ENCODE peak calls at places on chromosomes 12 and 14, in nine cellular contexts. One of them, this sample, is unnamed.

GRCh38 chr14:100604709-100605108 is 17.5 kb upstream of the BEGAIN start:
- DNase-seq in T-helper 9 cell: no peak
- DNase-seq in B cell: no peak
- DNase-seq in AG09319: no peak
- DNase-seq in AG20443: no peak
- DNase-seq in M059J: no peak
- DNase-seq in cardiac fibroblast: no peak
- DNase-seq in stimulated activated CD4-positive, alpha-beta T cell treated with anti-CD3 and anti-CD28 coated beads, Interleukin-12 subunit alpha, Interleukin-12 subunit beta, amount 100 ng/mL, for 4 hours: no peak
- DNase-seq in ELR: no peak
- DNase-seq in this sample: no peak

GRCh38 chr12:31594681-31595080 is 3.7 kb upstream of the DENND5B start:
- DNase-seq in cardiac fibroblast: peak; percentile 12
- DNase-seq in ELR: no peak
- DNase-seq in stimulated activated CD4-positive, alpha-beta T cell treated with anti-CD3 and anti-CD28 coated beads, Interleukin-12 subunit alpha, Interleukin-12 subunit beta, amount 100 ng/mL, for 4 hours: no peak
- DNase-seq in AG09319: no peak
- DNase-seq in B cell: no peak
- DNase-seq in M059J: peak; percentile 47
- DNase-seq in T-helper 9 cell: no peak
- DNase-seq in AG20443: peak; percentile 69
- DNase-seq in this sample: peak; percentile 94

GRCh38 chr12:110721570-110721969 is 21.1 kb downstream of the PPP1CC start:
- DNase-seq in stimulated activated CD4-positive, alpha-beta T cell treated with anti-CD3 and anti-CD28 coated beads, Interleukin-12 subunit alpha, Interleukin-12 subunit beta, amount 100 ng/mL, for 4 hours: no peak
- DNase-seq in B cell: no peak
- DNase-seq in cardiac fibroblast: no peak
- DNase-seq in M059J: no peak
- DNase-seq in AG09319: no peak
- DNase-seq in ELR: no peak
- DNase-seq in AG20443: no peak
- DNase-seq in T-helper 9 cell: no peak
- DNase-seq in this sample: no peak

GRCh38 chr12:19166956-19167355 is 37.4 kb downstream of the PLEKHA5 start:
- DNase-seq in AG09319: no peak
- DNase-seq in cardiac fibroblast: no peak
- DNase-seq in T-helper 9 cell: no peak
- DNase-seq in ELR: no peak
- DNase-seq in stimulated activated CD4-positive, alpha-beta T cell treated with anti-CD3 and anti-CD28 coated beads, Interleukin-12 subunit alpha, Interleukin-12 subunit beta, amount 100 ng/mL, for 4 hours: no peak
- DNase-seq in AG20443: no peak
- DNase-seq in B cell: no peak
- DNase-seq in M059J: no peak
- DNase-seq in this sample: no peak

GRCh38 chr14:85441909-85442643 is 87.9 kb upstream of the FLRT2 start:
- DNase-seq in T-helper 9 cell: no peak
- DNase-seq in B cell: no peak
- DNase-seq in ELR: no peak
- DNase-seq in AG09319: no peak
- DNase-seq in AG20443: no peak
- DNase-seq in M059J: no peak
- DNase-seq in cardiac fibroblast: no peak
- DNase-seq in stimulated activated CD4-positive, alpha-beta T cell treated with anti-CD3 and anti-CD28 coated beads, Interleukin-12 subunit alpha, Interleukin-12 subunit beta, amount 100 ng/mL, for 4 hours: no peak
- DNase-seq in this sample: no peak

GRCh38 chr12:45148017-45148416 is 67.9 kb upstream of the ANO6 start:
- DNase-seq in stimulated activated CD4-positive, alpha-beta T cell treated with anti-CD3 and anti-CD28 coated beads, Interleukin-12 subunit alpha, Interleukin-12 subunit beta, amount 100 ng/mL, for 4 hours: no peak
- DNase-seq in ELR: no peak
- DNase-seq in B cell: no peak
- DNase-seq in AG20443: no peak
- DNase-seq in T-helper 9 cell: no peak
- DNase-seq in M059J: no peak
- DNase-seq in AG09319: no peak
- DNase-seq in cardiac fibroblast: no peak
- DNase-seq in this sample: peak; percentile 56

GRCh38 chr12:83763425-83763824 is 1076.7 kb downstream of the TMTC2 start:
- DNase-seq in B cell: no peak
- DNase-seq in AG20443: no peak
- DNase-seq in M059J: no peak
- DNase-seq in ELR: no peak
- DNase-seq in stimulated activated CD4-positive, alpha-beta T cell treated with anti-CD3 and anti-CD28 coated beads, Interleukin-12 subunit alpha, Interleukin-12 subunit beta, amount 100 ng/mL, for 4 hours: no peak
- DNase-seq in cardiac fibroblast: peak; percentile 36
- DNase-seq in T-helper 9 cell: no peak
- DNase-seq in AG09319: no peak
- DNase-seq in this sample: no peak

GRCh38 chr12:131112016-131112415 is 158.3 kb downstream of the ADGRD1 start:
- DNase-seq in AG20443: peak; percentile 71
- DNase-seq in T-helper 9 cell: no peak
- DNase-seq in cardiac fibroblast: no peak
- DNase-seq in M059J: peak; percentile 6
- DNase-seq in B cell: no peak
- DNase-seq in ELR: no peak
- DNase-seq in stimulated activated CD4-positive, alpha-beta T cell treated with anti-CD3 and anti-CD28 coated beads, Interleukin-12 subunit alpha, Interleukin-12 subunit beta, amount 100 ng/mL, for 4 hours: no peak
- DNase-seq in AG09319: no peak
- DNase-seq in this sample: no peak

GRCh38 chr14:23114669-23115491 is 4.2 kb downstream of the CEBPE start:
- DNase-seq in B cell: no peak
- DNase-seq in cardiac fibroblast: peak; percentile 94
- DNase-seq in T-helper 9 cell: no peak
- DNase-seq in stimulated activated CD4-positive, alpha-beta T cell treated with anti-CD3 and anti-CD28 coated beads, Interleukin-12 subunit alpha, Interleukin-12 subunit beta, amount 100 ng/mL, for 4 hours: no peak
- DNase-seq in AG09319: peak; percentile 85
- DNase-seq in ELR: peak; percentile 99
- DNase-seq in AG20443: peak; percentile 96
- DNase-seq in M059J: peak; percentile 98
- DNase-seq in this sample: peak; percentile 94

GRCh38 chr12:128612150-128612850 is 211.5 kb downstream of the SLC15A4 start:
- DNase-seq in AG09319: no peak
- DNase-seq in stimulated activated CD4-positive, alpha-beta T cell treated with anti-CD3 and anti-CD28 coated beads, Interleukin-12 subunit alpha, Interleukin-12 subunit beta, amount 100 ng/mL, for 4 hours: no peak
- DNase-seq in ELR: no peak
- DNase-seq in T-helper 9 cell: no peak
- DNase-seq in AG20443: no peak
- DNase-seq in cardiac fibroblast: no peak
- DNase-seq in M059J: no peak
- DNase-seq in B cell: no peak
- DNase-seq in this sample: no peak

GRCh38 chr12:49357099-49357678 is 10.1 kb upstream of the SPATS2 start:
- DNase-seq in AG20443: peak; percentile 65
- DNase-seq in M059J: peak; percentile 58
- DNase-seq in AG09319: no peak
- DNase-seq in B cell: peak; percentile 47
- DNase-seq in T-helper 9 cell: no peak
- DNase-seq in ELR: peak; percentile 84
- DNase-seq in cardiac fibroblast: peak; percentile 78
- DNase-seq in stimulated activated CD4-positive, alpha-beta T cell treated with anti-CD3 and anti-CD28 coated beads, Interleukin-12 subunit alpha, Interleukin-12 subunit beta, amount 100 ng/mL, for 4 hours: no peak
- DNase-seq in this sample: peak; percentile 57

GRCh38 chr14:60736494-60736893 is 1.9 kb downstream of the MNAT1 start:
- DNase-seq in cardiac fibroblast: peak; percentile 66
- DNase-seq in stimulated activated CD4-positive, alpha-beta T cell treated with anti-CD3 and anti-CD28 coated beads, Interleukin-12 subunit alpha, Interleukin-12 subunit beta, amount 100 ng/mL, for 4 hours: no peak
- DNase-seq in T-helper 9 cell: no peak
- DNase-seq in ELR: peak; percentile 88
- DNase-seq in AG20443: peak; percentile 53
- DNase-seq in M059J: peak; percentile 86
- DNase-seq in AG09319: no peak
- DNase-seq in B cell: no peak
- DNase-seq in this sample: peak; percentile 57

GRCh38 chr14:38047518-38047917 is 160.2 kb upstream of the SSTR1 start:
- DNase-seq in AG20443: no peak
- DNase-seq in ELR: no peak
- DNase-seq in B cell: no peak
- DNase-seq in cardiac fibroblast: no peak
- DNase-seq in AG09319: no peak
- DNase-seq in stimulated activated CD4-positive, alpha-beta T cell treated with anti-CD3 and anti-CD28 coated beads, Interleukin-12 subunit alpha, Interleukin-12 subunit beta, amount 100 ng/mL, for 4 hours: no peak
- DNase-seq in M059J: peak; percentile 43
- DNase-seq in T-helper 9 cell: no peak
- DNase-seq in this sample: peak; percentile 2

GRCh38 chr14:66508846-66509621 is 1.1 kb downstream of the GPHN start:
- DNase-seq in AG20443: peak; percentile 25
- DNase-seq in cardiac fibroblast: peak; percentile 26
- DNase-seq in ELR: peak; percentile 50
- DNase-seq in stimulated activated CD4-positive, alpha-beta T cell treated with anti-CD3 and anti-CD28 coated beads, Interleukin-12 subunit alpha, Interleukin-12 subunit beta, amount 100 ng/mL, for 4 hours: peak; percentile 43
- DNase-seq in B cell: peak; percentile 52
- DNase-seq in AG09319: no peak
- DNase-seq in M059J: peak; percentile 25
- DNase-seq in T-helper 9 cell: peak; percentile 30
- DNase-seq in this sample: peak; percentile 26

GRCh38 chr12:13307143-13307831 is 110.8 kb downstream of the EMP1 start:
- DNase-seq in cardiac fibroblast: no peak
- DNase-seq in AG20443: no peak
- DNase-seq in B cell: no peak
- DNase-seq in AG09319: no peak
- DNase-seq in T-helper 9 cell: no peak
- DNase-seq in stimulated activated CD4-positive, alpha-beta T cell treated with anti-CD3 and anti-CD28 coated beads, Interleukin-12 subunit alpha, Interleukin-12 subunit beta, amount 100 ng/mL, for 4 hours: no peak
- DNase-seq in M059J: no peak
- DNase-seq in ELR: no peak
- DNase-seq in this sample: no peak

GRCh38 chr12:116381744-116382455 is 104.4 kb upstream of the MED13L start:
- DNase-seq in AG20443: peak; percentile 89
- DNase-seq in M059J: peak; percentile 96
- DNase-seq in stimulated activated CD4-positive, alpha-beta T cell treated with anti-CD3 and anti-CD28 coated beads, Interleukin-12 subunit alpha, Interleukin-12 subunit beta, amount 100 ng/mL, for 4 hours: no peak
- DNase-seq in cardiac fibroblast: peak; percentile 94
- DNase-seq in ELR: peak; percentile 98
- DNase-seq in T-helper 9 cell: no peak
- DNase-seq in AG09319: peak; percentile 91
- DNase-seq in B cell: no peak
- DNase-seq in this sample: peak; percentile 75

GRCh38 chr14:53460544-53460943 is 307.4 kb upstream of the DDHD1 start:
- DNase-seq in M059J: no peak
- DNase-seq in T-helper 9 cell: no peak
- DNase-seq in AG09319: no peak
- DNase-seq in AG20443: no peak
- DNase-seq in cardiac fibroblast: no peak
- DNase-seq in ELR: no peak
- DNase-seq in B cell: no peak
- DNase-seq in stimulated activated CD4-positive, alpha-beta T cell treated with anti-CD3 and anti-CD28 coated beads, Interleukin-12 subunit alpha, Interleukin-12 subunit beta, amount 100 ng/mL, for 4 hours: no peak
- DNase-seq in this sample: no peak

GRCh38 chr14:102479777-102480176 is 29.8 kb downstream of the ANKRD9 start:
- DNase-seq in AG09319: no peak
- DNase-seq in M059J: peak; percentile 7
- DNase-seq in ELR: no peak
- DNase-seq in AG20443: no peak
- DNase-seq in B cell: no peak
- DNase-seq in stimulated activated CD4-positive, alpha-beta T cell treated with anti-CD3 and anti-CD28 coated beads, Interleukin-12 subunit alpha, Interleukin-12 subunit beta, amount 100 ng/mL, for 4 hours: no peak
- DNase-seq in cardiac fibroblast: no peak
- DNase-seq in T-helper 9 cell: no peak
- DNase-seq in this sample: peak; percentile 49

GRCh38 chr12:78963439-78964222 is 99.1 kb downstream of the SYT1 start:
- DNase-seq in M059J: peak; percentile 19
- DNase-seq in cardiac fibroblast: peak; percentile 6
- DNase-seq in AG09319: no peak
- DNase-seq in T-helper 9 cell: no peak
- DNase-seq in B cell: no peak
- DNase-seq in ELR: peak; percentile 86
- DNase-seq in AG20443: peak; percentile 23
- DNase-seq in stimulated activated CD4-positive, alpha-beta T cell treated with anti-CD3 and anti-CD28 coated beads, Interleukin-12 subunit alpha, Interleukin-12 subunit beta, amount 100 ng/mL, for 4 hours: no peak
- DNase-seq in this sample: peak; percentile 72

GRCh38 chr12:6267007-6267721 is 43.3 kb upstream of the PLEKHG6 start:
- DNase-seq in T-helper 9 cell: no peak
- DNase-seq in AG20443: no peak
- DNase-seq in ELR: no peak
- DNase-seq in AG09319: no peak
- DNase-seq in M059J: peak; percentile 30
- DNase-seq in stimulated activated CD4-positive, alpha-beta T cell treated with anti-CD3 and anti-CD28 coated beads, Interleukin-12 subunit alpha, Interleukin-12 subunit beta, amount 100 ng/mL, for 4 hours: peak; percentile 26
- DNase-seq in B cell: no peak
- DNase-seq in cardiac fibroblast: peak; percentile 44
- DNase-seq in this sample: no peak

GRCh38 chr12:6613015-6613775 is 6.0 kb upstream of the CHD4 start:
- DNase-seq in ELR: peak; percentile 72
- DNase-seq in B cell: no peak
- DNase-seq in T-helper 9 cell: no peak
- DNase-seq in cardiac fibroblast: peak; percentile 80
- DNase-seq in M059J: peak; percentile 92
- DNase-seq in stimulated activated CD4-positive, alpha-beta T cell treated with anti-CD3 and anti-CD28 coated beads, Interleukin-12 subunit alpha, Interleukin-12 subunit beta, amount 100 ng/mL, for 4 hours: no peak
- DNase-seq in AG20443: peak; percentile 68
- DNase-seq in AG09319: no peak
- DNase-seq in this sample: peak; percentile 83

GRCh38 chr12:54374555-54375257 is 9.8 kb downstream of the ZNF385A start:
- DNase-seq in B cell: no peak
- DNase-seq in ELR: no peak
- DNase-seq in T-helper 9 cell: no peak
- DNase-seq in AG09319: no peak
- DNase-seq in M059J: no peak
- DNase-seq in stimulated activated CD4-positive, alpha-beta T cell treated with anti-CD3 and anti-CD28 coated beads, Interleukin-12 subunit alpha, Interleukin-12 subunit beta, amount 100 ng/mL, for 4 hours: no peak
- DNase-seq in AG20443: no peak
- DNase-seq in cardiac fibroblast: no peak
- DNase-seq in this sample: peak; percentile 92

GRCh38 chr12:124636138-124636968 is 68.9 kb upstream of the NCOR2 start:
- DNase-seq in M059J: peak; percentile 89
- DNase-seq in cardiac fibroblast: peak; percentile 65
- DNase-seq in AG20443: peak; percentile 24
- DNase-seq in ELR: peak; percentile 89
- DNase-seq in stimulated activated CD4-positive, alpha-beta T cell treated with anti-CD3 and anti-CD28 coated beads, Interleukin-12 subunit alpha, Interleukin-12 subunit beta, amount 100 ng/mL, for 4 hours: peak; percentile 33
- DNase-seq in B cell: no peak
- DNase-seq in T-helper 9 cell: no peak
- DNase-seq in AG09319: no peak
- DNase-seq in this sample: peak; percentile 89

GRCh38 chr12:12874014-12874413 is 17.3 kb upstream of the GPRC5A start:
- DNase-seq in cardiac fibroblast: no peak
- DNase-seq in AG09319: no peak
- DNase-seq in AG20443: no peak
- DNase-seq in ELR: no peak
- DNase-seq in stimulated activated CD4-positive, alpha-beta T cell treated with anti-CD3 and anti-CD28 coated beads, Interleukin-12 subunit alpha, Interleukin-12 subunit beta, amount 100 ng/mL, for 4 hours: no peak
- DNase-seq in B cell: no peak
- DNase-seq in T-helper 9 cell: no peak
- DNase-seq in M059J: peak; percentile 30
- DNase-seq in this sample: no peak

GRCh38 chr12:106246891-106247730 is 709 bp downstream of the CKAP4 start:
- DNase-seq in M059J: peak; percentile 64
- DNase-seq in stimulated activated CD4-positive, alpha-beta T cell treated with anti-CD3 and anti-CD28 coated beads, Interleukin-12 subunit alpha, Interleukin-12 subunit beta, amount 100 ng/mL, for 4 hours: peak; percentile 60
- DNase-seq in T-helper 9 cell: peak; percentile 54
- DNase-seq in cardiac fibroblast: peak; percentile 77
- DNase-seq in B cell: peak; percentile 75
- DNase-seq in AG20443: peak; percentile 78
- DNase-seq in AG09319: no peak
- DNase-seq in ELR: peak; percentile 70
- DNase-seq in this sample: peak; percentile 78

GRCh38 chr14:91143862-91144261 is 30.0 kb downstream of the DGLUCY start:
- DNase-seq in T-helper 9 cell: no peak
- DNase-seq in ELR: no peak
- DNase-seq in AG20443: no peak
- DNase-seq in cardiac fibroblast: peak; percentile 15
- DNase-seq in M059J: no peak
- DNase-seq in B cell: no peak
- DNase-seq in stimulated activated CD4-positive, alpha-beta T cell treated with anti-CD3 and anti-CD28 coated beads, Interleukin-12 subunit alpha, Interleukin-12 subunit beta, amount 100 ng/mL, for 4 hours: no peak
- DNase-seq in AG09319: no peak
- DNase-seq in this sample: no peak

GRCh38 chr12:80763874-80764273 is 47.2 kb downstream of the MYF5 start:
- DNase-seq in M059J: peak; percentile 53
- DNase-seq in cardiac fibroblast: peak; percentile 77
- DNase-seq in AG20443: peak; percentile 24
- DNase-seq in AG09319: peak; percentile 22
- DNase-seq in ELR: peak; percentile 70
- DNase-seq in T-helper 9 cell: no peak
- DNase-seq in stimulated activated CD4-positive, alpha-beta T cell treated with anti-CD3 and anti-CD28 coated beads, Interleukin-12 subunit alpha, Interleukin-12 subunit beta, amount 100 ng/mL, for 4 hours: no peak
- DNase-seq in B cell: peak; percentile 4
- DNase-seq in this sample: peak; percentile 74

GRCh38 chr14:96584199-96584906 is 82.2 kb downstream of the PAPOLA start:
- DNase-seq in B cell: peak; percentile 34
- DNase-seq in M059J: peak; percentile 32
- DNase-seq in ELR: peak; percentile 57
- DNase-seq in AG09319: no peak
- DNase-seq in cardiac fibroblast: peak; percentile 13
- DNase-seq in stimulated activated CD4-positive, alpha-beta T cell treated with anti-CD3 and anti-CD28 coated beads, Interleukin-12 subunit alpha, Interleukin-12 subunit beta, amount 100 ng/mL, for 4 hours: no peak
- DNase-seq in AG20443: peak; percentile 45
- DNase-seq in T-helper 9 cell: no peak
- DNase-seq in this sample: peak; percentile 35

GRCh38 chr14:41449057-41449456 is 157.6 kb upstream of the LRFN5 start:
- DNase-seq in cardiac fibroblast: no peak
- DNase-seq in ELR: no peak
- DNase-seq in B cell: no peak
- DNase-seq in AG09319: no peak
- DNase-seq in AG20443: no peak
- DNase-seq in M059J: no peak
- DNase-seq in T-helper 9 cell: no peak
- DNase-seq in stimulated activated CD4-positive, alpha-beta T cell treated with anti-CD3 and anti-CD28 coated beads, Interleukin-12 subunit alpha, Interleukin-12 subunit beta, amount 100 ng/mL, for 4 hours: no peak
- DNase-seq in this sample: no peak

GRCh38 chr14:80504781-80505180 is 293.5 kb upstream of the DIO2 start:
- DNase-seq in M059J: no peak
- DNase-seq in T-helper 9 cell: no peak
- DNase-seq in B cell: no peak
- DNase-seq in AG20443: no peak
- DNase-seq in AG09319: no peak
- DNase-seq in stimulated activated CD4-positive, alpha-beta T cell treated with anti-CD3 and anti-CD28 coated beads, Interleukin-12 subunit alpha, Interleukin-12 subunit beta, amount 100 ng/mL, for 4 hours: no peak
- DNase-seq in cardiac fibroblast: no peak
- DNase-seq in ELR: peak; percentile 8
- DNase-seq in this sample: no peak

GRCh38 chr14:96631030-96631429 is 128.8 kb downstream of the PAPOLA start:
- DNase-seq in ELR: no peak
- DNase-seq in cardiac fibroblast: no peak
- DNase-seq in AG20443: no peak
- DNase-seq in B cell: no peak
- DNase-seq in AG09319: no peak
- DNase-seq in T-helper 9 cell: no peak
- DNase-seq in stimulated activated CD4-positive, alpha-beta T cell treated with anti-CD3 and anti-CD28 coated beads, Interleukin-12 subunit alpha, Interleukin-12 subunit beta, amount 100 ng/mL, for 4 hours: no peak
- DNase-seq in M059J: no peak
- DNase-seq in this sample: no peak

This sample was measured in myocyte.